ENCODE peak calls at places on chromosome 1, in six cellular contexts. One of them, this sample, is unnamed. For H3K4me1 and H3K36me3, the result is how much of the 10 kb centered on the place peaks cover.

GRCh38 chr1:155022136-155022926 is 11.2 kb downstream of the DCST2 start:
- DNase-seq in PC-3: peak
- DNase-seq in Karpas-422: no peak
- DNase-seq in OCI-LY7: no peak
- DNase-seq in CD8-positive, alpha-beta memory T cell: no peak
- DNase-seq in psoas muscle: no peak
- DNase-seq in this sample: no peak

GRCh38 chr1:84624876-84625275 is 50.6 kb upstream of the CTBS start:
- DNase-seq in CD8-positive, alpha-beta memory T cell: no peak
- DNase-seq in PC-3: no peak
- DNase-seq in Karpas-422: no peak
- DNase-seq in OCI-LY7: no peak
- DNase-seq in psoas muscle: no peak
- DNase-seq in this sample: no peak

GRCh38 chr1:181554465-181554864 is 71.1 kb downstream of the CACNA1E start:
- DNase-seq in CD8-positive, alpha-beta memory T cell: no peak
- DNase-seq in PC-3: no peak
- DNase-seq in Karpas-422: no peak
- DNase-seq in psoas muscle: no peak
- DNase-seq in OCI-LY7: no peak
- DNase-seq in this sample: no peak

GRCh38 chr1:169312084-169312954 is 55.3 kb downstream of the NME7 start:
- DNase-seq in psoas muscle: no peak
- DNase-seq in CD8-positive, alpha-beta memory T cell: peak
- DNase-seq in Karpas-422: peak
- DNase-seq in PC-3: peak
- DNase-seq in OCI-LY7: no peak
- DNase-seq in this sample: peak

GRCh38 chr1:192109576-192109975 is 48.7 kb upstream of the RGS18 start:
- DNase-seq in OCI-LY7: no peak
- DNase-seq in PC-3: no peak
- DNase-seq in psoas muscle: no peak
- DNase-seq in CD8-positive, alpha-beta memory T cell: no peak
- DNase-seq in Karpas-422: no peak
- DNase-seq in this sample: no peak

GRCh38 chr1:107748529-107748928 is 216.5 kb downstream of the VAV3 start:
- DNase-seq in psoas muscle: no peak
- DNase-seq in PC-3: peak
- DNase-seq in OCI-LY7: peak
- DNase-seq in CD8-positive, alpha-beta memory T cell: no peak
- DNase-seq in Karpas-422: no peak
- DNase-seq in this sample: no peak

GRCh38 chr1:206508956-206509355 is 1.6 kb downstream of the RASSF5 start:
- DNase-seq in CD8-positive, alpha-beta memory T cell: no peak
- DNase-seq in OCI-LY7: no peak
- DNase-seq in Karpas-422: no peak
- DNase-seq in psoas muscle: peak
- DNase-seq in PC-3: no peak
- DNase-seq in this sample: no peak

GRCh38 chr1:181482001-181482430 is 1.3 kb upstream of the CACNA1E start:
- DNase-seq in CD8-positive, alpha-beta memory T cell: no peak
- DNase-seq in PC-3: no peak
- DNase-seq in OCI-LY7: no peak
- DNase-seq in Karpas-422: no peak
- DNase-seq in psoas muscle: no peak
- DNase-seq in this sample: no peak

GRCh38 chr1:194184974-194185373 is 998.6 kb upstream of the B3GALT2 start:
- DNase-seq in CD8-positive, alpha-beta memory T cell: no peak
- DNase-seq in PC-3: no peak
- DNase-seq in OCI-LY7: no peak
- DNase-seq in Karpas-422: no peak
- DNase-seq in psoas muscle: no peak
- DNase-seq in this sample: no peak

GRCh38 chr1:153922076-153922837 is 515 bp downstream of the GATAD2B start:
- DNase-seq in PC-3: peak
- DNase-seq in psoas muscle: peak
- DNase-seq in OCI-LY7: peak
- DNase-seq in CD8-positive, alpha-beta memory T cell: peak
- DNase-seq in Karpas-422: peak
- DNase-seq in this sample: peak

GRCh38 chr1:65422241-65423203 is 2.1 kb downstream of the LEPR start:
- DNase-seq in psoas muscle: no peak
- DNase-seq in OCI-LY7: no peak
- DNase-seq in PC-3: peak
- DNase-seq in CD8-positive, alpha-beta memory T cell: no peak
- DNase-seq in Karpas-422: no peak
- DNase-seq in this sample: no peak

GRCh38 chr1:20483098-20483832 is 2.7 kb downstream of the CAMK2N1 start:
- DNase-seq in CD8-positive, alpha-beta memory T cell: no peak
- DNase-seq in OCI-LY7: no peak
- DNase-seq in PC-3: no peak
- DNase-seq in psoas muscle: no peak
- DNase-seq in Karpas-422: no peak
- DNase-seq in this sample: no peak

GRCh38 chr1:61588736-61589381 is 136.1 kb downstream of the TM2D1 start:
- DNase-seq in OCI-LY7: peak
- DNase-seq in PC-3: peak
- DNase-seq in CD8-positive, alpha-beta memory T cell: peak
- DNase-seq in Karpas-422: peak
- DNase-seq in psoas muscle: peak
- DNase-seq in this sample: peak

GRCh38 chr1:181122227-181122626 is 33.7 kb downstream of the IER5 start:
- DNase-seq in psoas muscle: peak
- DNase-seq in OCI-LY7: no peak
- DNase-seq in CD8-positive, alpha-beta memory T cell: no peak
- DNase-seq in Karpas-422: no peak
- DNase-seq in PC-3: no peak
- DNase-seq in this sample: no peak

GRCh38 chr1:242196101-242196500 is 197.2 kb upstream of the MAP1LC3C start:
- DNase-seq in CD8-positive, alpha-beta memory T cell: no peak
- DNase-seq in Karpas-422: no peak
- DNase-seq in PC-3: no peak
- DNase-seq in psoas muscle: no peak
- DNase-seq in OCI-LY7: no peak
- DNase-seq in this sample: no peak

GRCh38 chr1:171913385-171913784 is 72.1 kb downstream of the DNM3 start:
- DNase-seq in psoas muscle: no peak
- DNase-seq in Karpas-422: no peak
- DNase-seq in OCI-LY7: no peak
- DNase-seq in CD8-positive, alpha-beta memory T cell: no peak
- DNase-seq in PC-3: peak
- DNase-seq in this sample: no peak

GRCh38 chr1:98761238-98761637 is 99.7 kb downstream of the SNX7 start:
- DNase-seq in OCI-LY7: peak
- DNase-seq in Karpas-422: peak
- DNase-seq in psoas muscle: no peak
- DNase-seq in CD8-positive, alpha-beta memory T cell: no peak
- DNase-seq in PC-3: peak
- DNase-seq in this sample: no peak

GRCh38 chr1:236166041-236166440 is 23.7 kb downstream of the GPR137B start:
- DNase-seq in psoas muscle: no peak
- DNase-seq in OCI-LY7: no peak
- DNase-seq in PC-3: no peak
- DNase-seq in Karpas-422: no peak
- DNase-seq in CD8-positive, alpha-beta memory T cell: no peak
- DNase-seq in this sample: no peak

DNA sequence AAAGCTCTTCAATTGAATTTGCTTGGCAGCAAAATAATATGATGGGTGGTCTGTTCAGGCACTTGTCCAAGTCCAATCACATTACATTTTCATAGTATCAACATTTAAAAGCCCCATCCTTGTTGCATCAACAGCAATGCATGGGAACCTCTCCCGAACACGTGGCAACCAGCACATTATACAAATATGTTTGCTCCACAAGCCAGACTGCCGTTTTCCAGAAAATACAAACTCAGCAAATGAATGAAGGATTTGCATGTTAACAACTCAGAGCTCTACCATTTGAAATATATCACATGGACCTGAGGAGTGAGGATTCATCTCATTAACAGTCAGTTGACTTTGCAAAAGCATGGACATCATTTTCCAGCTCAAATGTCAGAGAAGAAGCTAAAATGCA is 19.9 kb upstream of the LYPLAL1 start:
- DNase-seq in psoas muscle: no peak
- DNase-seq in PC-3: no peak
- DNase-seq in CD8-positive, alpha-beta memory T cell: no peak
- DNase-seq in OCI-LY7: no peak
- DNase-seq in Karpas-422: no peak
- DNase-seq in this sample: no peak
- H3K27ac ChIP-seq in psoas muscle: no peak
- H3K27ac ChIP-seq in PC-3: no peak
- H3K27ac ChIP-seq in CD8-positive, alpha-beta memory T cell: no peak
- H3K27ac ChIP-seq in OCI-LY7: no peak
- H3K27ac ChIP-seq in Karpas-422: no peak
- H3K27ac ChIP-seq in this sample: no peak

DNA sequence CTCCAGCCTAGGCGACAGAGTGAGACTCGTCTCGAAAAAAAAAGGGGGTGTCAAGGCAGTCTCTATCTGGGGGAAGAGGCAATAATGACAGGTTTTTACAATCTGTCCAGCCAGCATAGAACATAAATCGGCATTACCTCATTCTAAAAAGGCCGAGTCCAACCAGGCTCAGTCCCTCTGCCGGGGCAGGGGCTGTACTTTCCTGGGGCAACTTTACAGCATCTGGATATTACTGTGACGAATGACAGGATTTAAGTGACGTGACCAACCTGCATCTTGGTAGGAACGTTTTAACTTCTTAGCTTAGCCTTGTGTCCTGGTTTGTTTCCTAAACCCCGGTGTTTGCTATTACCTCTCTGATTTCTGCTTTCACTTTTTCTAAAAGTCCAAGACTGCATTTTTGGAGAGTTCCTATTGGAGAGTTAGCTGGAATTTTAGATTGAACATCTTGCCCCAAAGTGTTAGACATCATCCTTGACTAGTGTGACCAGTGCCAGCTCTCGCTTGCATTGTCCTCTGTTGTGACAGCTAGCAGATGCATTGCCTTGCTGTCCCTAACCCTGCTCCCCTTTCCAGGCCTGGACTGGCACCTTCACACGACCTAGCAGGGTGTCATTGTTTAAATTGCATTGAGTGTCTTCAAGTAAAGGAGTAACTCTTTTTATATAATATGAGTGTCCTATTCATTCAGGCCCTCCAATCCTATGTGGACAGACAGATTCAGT is 96.5 kb downstream of the TGFBR3 start:
- DNase-seq in CD8-positive, alpha-beta memory T cell: no peak
- DNase-seq in psoas muscle: no peak
- DNase-seq in Karpas-422: no peak
- DNase-seq in OCI-LY7: no peak
- DNase-seq in PC-3: no peak
- DNase-seq in this sample: no peak
- H3K4me1 ChIP-seq in CD8-positive, alpha-beta memory T cell: under half
- H3K4me1 ChIP-seq in psoas muscle: under half
- H3K4me1 ChIP-seq in Karpas-422: under half
- H3K4me1 ChIP-seq in OCI-LY7: under half
- H3K4me1 ChIP-seq in PC-3: under half
- H3K4me1 ChIP-seq in this sample: under half

GRCh38 chr1:119416006-119416640 is 1.2 kb downstream of the HSD3B2 start:
- DNase-seq in CD8-positive, alpha-beta memory T cell: no peak
- DNase-seq in OCI-LY7: no peak
- DNase-seq in PC-3: no peak
- DNase-seq in Karpas-422: no peak
- DNase-seq in psoas muscle: no peak
- DNase-seq in this sample: no peak

GRCh38 chr1:119414950-119415349 is at the start of gene HSD3B2:
- DNase-seq in Karpas-422: no peak
- DNase-seq in psoas muscle: no peak
- DNase-seq in PC-3: no peak
- DNase-seq in CD8-positive, alpha-beta memory T cell: no peak
- DNase-seq in OCI-LY7: no peak
- DNase-seq in this sample: no peak

GRCh38 chr1:119409731-119410130 is 5.2 kb upstream of the HSD3B2 start:
- DNase-seq in OCI-LY7: no peak
- DNase-seq in Karpas-422: no peak
- DNase-seq in psoas muscle: no peak
- DNase-seq in CD8-positive, alpha-beta memory T cell: no peak
- DNase-seq in PC-3: peak
- DNase-seq in this sample: no peak

GRCh38 chr1:119410977-119411376 is 4.0 kb upstream of the HSD3B2 start:
- DNase-seq in psoas muscle: no peak
- DNase-seq in CD8-positive, alpha-beta memory T cell: no peak
- DNase-seq in Karpas-422: no peak
- DNase-seq in OCI-LY7: no peak
- DNase-seq in PC-3: no peak
- DNase-seq in this sample: no peak
- H3K36me3 ChIP-seq in psoas muscle: under half
- H3K36me3 ChIP-seq in CD8-positive, alpha-beta memory T cell: under half
- H3K36me3 ChIP-seq in Karpas-422: under half
- H3K36me3 ChIP-seq in OCI-LY7: under half
- H3K36me3 ChIP-seq in PC-3: under half
- H3K36me3 ChIP-seq in this sample: under half

GRCh38 chr1:162535501-162535900 is 26.0 kb upstream of the UAP1 start:
- DNase-seq in Karpas-422: no peak
- DNase-seq in CD8-positive, alpha-beta memory T cell: no peak
- DNase-seq in psoas muscle: no peak
- DNase-seq in PC-3: no peak
- DNase-seq in OCI-LY7: no peak
- DNase-seq in this sample: no peak

GRCh38 chr1:162536511-162536910 is 25.0 kb upstream of the UAP1 start:
- DNase-seq in OCI-LY7: no peak
- DNase-seq in psoas muscle: no peak
- DNase-seq in CD8-positive, alpha-beta memory T cell: no peak
- DNase-seq in PC-3: peak
- DNase-seq in Karpas-422: no peak
- DNase-seq in this sample: no peak

GRCh38 chr1:162530318-162530984 is 31.1 kb upstream of the UAP1 start:
- DNase-seq in psoas muscle: no peak
- DNase-seq in OCI-LY7: peak
- DNase-seq in PC-3: no peak
- DNase-seq in Karpas-422: peak
- DNase-seq in CD8-positive, alpha-beta memory T cell: no peak
- DNase-seq in this sample: no peak

GRCh38 chr1:162527324-162527723 is 29.7 kb downstream of the UHMK1 start:
- DNase-seq in PC-3: no peak
- DNase-seq in OCI-LY7: no peak
- DNase-seq in Karpas-422: no peak
- DNase-seq in CD8-positive, alpha-beta memory T cell: no peak
- DNase-seq in psoas muscle: no peak
- DNase-seq in this sample: no peak

DNA sequence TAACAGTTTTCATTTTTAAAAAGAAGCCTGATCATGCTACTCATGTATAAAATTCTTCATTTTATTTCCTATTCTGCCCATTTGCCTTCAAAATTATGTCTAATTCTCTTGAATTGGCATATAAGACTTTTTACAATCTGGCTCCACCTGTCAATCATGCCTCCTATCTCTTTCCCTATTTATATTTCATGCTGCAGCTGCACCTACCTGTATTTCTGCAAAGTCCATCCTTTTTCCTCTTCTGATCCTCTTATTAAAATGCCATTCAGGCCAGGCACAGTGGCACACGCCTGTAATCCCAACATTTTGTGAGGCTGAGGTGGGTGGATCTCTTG is 30.6 kb upstream of the UAP1 start:
- DNase-seq in OCI-LY7: no peak
- DNase-seq in psoas muscle: no peak
- DNase-seq in Karpas-422: no peak
- DNase-seq in CD8-positive, alpha-beta memory T cell: no peak
- DNase-seq in PC-3: no peak
- DNase-seq in this sample: no peak
- H3K27ac ChIP-seq in OCI-LY7: no peak
- H3K27ac ChIP-seq in psoas muscle: no peak
- H3K27ac ChIP-seq in Karpas-422: no peak
- H3K27ac ChIP-seq in CD8-positive, alpha-beta memory T cell: no peak
- H3K27ac ChIP-seq in PC-3: no peak
- H3K27ac ChIP-seq in this sample: no peak

GRCh38 chr1:91552091-91552490 is 51.4 kb downstream of the CDC7 start:
- DNase-seq in OCI-LY7: no peak
- DNase-seq in Karpas-422: no peak
- DNase-seq in PC-3: no peak
- DNase-seq in CD8-positive, alpha-beta memory T cell: no peak
- DNase-seq in psoas muscle: no peak
- DNase-seq in this sample: no peak
- H3K4me1 ChIP-seq in OCI-LY7: under half
- H3K4me1 ChIP-seq in Karpas-422: under half
- H3K4me1 ChIP-seq in PC-3: under half
- H3K4me1 ChIP-seq in CD8-positive, alpha-beta memory T cell: half or more
- H3K4me1 ChIP-seq in psoas muscle: under half
- H3K4me1 ChIP-seq in this sample: half or more

This sample was measured in CD4-positive, alpha-beta memory T cell.